ENCODE peak calls at places on chromosomes 2 and 18, in seven cellular contexts. K is ovary; Q is pancreas; T is lower leg skin; A is GM12865; L is CD8-positive, alpha-beta T cell; H is kidney. R is an unnamed sample.

GRCh38 chr18:71450258-71450657 is 1093.9 kb downstream of the CBLN2 start:
- DNase-seq in K (no peak), Q (no peak), T (no peak), A (no peak), L (no peak), H (no peak), R (no peak)

GRCh38 chr2:60413819-60414178 is 139.7 kb downstream of the BCL11A start:
- DNase-seq in K (no peak), Q (no peak), T (no peak), A (peak), L (no peak), H (no peak), R (no peak)

GRCh38 chr2:53353372-53354111 is 414.1 kb upstream of the CHAC2 start:
- DNase-seq in K (no peak), Q (no peak), T (no peak), A (no peak), L (no peak), H (no peak), R (no peak)

GRCh38 chr2:240244543-240244942 is 104.1 kb upstream of the OTOS start:
- DNase-seq in K (no peak), Q (no peak), T (peak), A (no peak), L (no peak), H (peak), R (no peak)

GRCh38 chr2:19746611-19747309 is 155.0 kb downstream of the TTC32 start:
- DNase-seq in K (no peak), Q (no peak), T (peak), A (peak), L (no peak), H (no peak), R (no peak)

GRCh38 chr18:67599277-67599676 is 82.8 kb upstream of the DSEL start:
- DNase-seq in K (no peak), Q (no peak), T (no peak), A (no peak), L (no peak), H (no peak), R (no peak)

GRCh38 chr18:35875566-35875965 is 96.9 kb upstream of the RMP24 start:
- DNase-seq in K (no peak), Q (no peak), T (no peak), A (no peak), L (no peak), H (no peak), R (no peak)

GRCh38 chr2:240933048-240933965 is 27.2 kb downstream of the CROCC2 start:
- DNase-seq in K (peak), Q (peak), T (peak), A (no peak), L (no peak), H (peak), R (no peak)

GRCh38 chr2:200506679-200507078 is 3.2 kb downstream of the KCTD18 start:
- DNase-seq in K (no peak), Q (no peak), T (no peak), A (no peak), L (no peak), H (no peak), R (no peak)

GRCh38 chr2:54965425-54965824 is 84.8 kb downstream of the RTN4 start:
- DNase-seq in K (no peak), Q (no peak), T (no peak), A (no peak), L (no peak), H (no peak), R (no peak)

GRCh38 chr2:133641497-133641896 is 73.2 kb upstream of the NCKAP5 start:
- DNase-seq in K (no peak), Q (peak), T (peak), A (no peak), L (no peak), H (no peak), R (no peak)

GRCh38 chr2:240643093-240643810 is 18.0 kb downstream of the GPR35 start:
- DNase-seq in K (peak), Q (no peak), T (peak), A (no peak), L (no peak), H (peak), R (no peak)

GRCh38 chr2:201246280-201246679 is 14.1 kb upstream of the CASP8 start:
- DNase-seq in K (no peak), Q (no peak), T (peak), A (no peak), L (no peak), H (no peak), R (no peak)

GRCh38 chr2:16604236-16604635 is 61.4 kb downstream of the CYRIA start:
- DNase-seq in K (no peak), Q (no peak), T (no peak), A (no peak), L (no peak), H (no peak), R (no peak)

GRCh38 chr2:44496130-44496529 is 134.4 kb downstream of the CAMKMT start:
- DNase-seq in K (no peak), Q (no peak), T (no peak), A (no peak), L (no peak), H (no peak), R (no peak)

GRCh38 chr2:161208527-161209139 is 48.4 kb downstream of the TANK start:
- DNase-seq in K (no peak), Q (no peak), T (no peak), A (peak), L (no peak), H (no peak), R (no peak)

GRCh38 chr2:101219281-101219680 is 33.4 kb upstream of the CNOT11 start:
- DNase-seq in K (no peak), Q (no peak), T (no peak), A (no peak), L (no peak), H (no peak), R (no peak)

GRCh38 chr2:23402205-23402740 is 17.3 kb downstream of the KLHL29 start:
- DNase-seq in K (no peak), Q (no peak), T (peak), A (no peak), L (no peak), H (no peak), R (no peak)

GRCh38 chr2:23399674-23400261 is 14.8 kb downstream of the KLHL29 start:
- DNase-seq in K (no peak), Q (no peak), T (peak), A (peak), L (no peak), H (no peak), R (no peak)

GRCh38 chr2:23401427-23402204 is 16.6 kb downstream of the KLHL29 start:
- DNase-seq in K (no peak), Q (no peak), T (peak), A (no peak), L (no peak), H (no peak), R (no peak)

GRCh38 chr2:23400703-23401102 is 15.7 kb downstream of the KLHL29 start:
- DNase-seq in K (no peak), Q (no peak), T (peak), A (no peak), L (no peak), H (no peak), R (no peak)

DNA sequence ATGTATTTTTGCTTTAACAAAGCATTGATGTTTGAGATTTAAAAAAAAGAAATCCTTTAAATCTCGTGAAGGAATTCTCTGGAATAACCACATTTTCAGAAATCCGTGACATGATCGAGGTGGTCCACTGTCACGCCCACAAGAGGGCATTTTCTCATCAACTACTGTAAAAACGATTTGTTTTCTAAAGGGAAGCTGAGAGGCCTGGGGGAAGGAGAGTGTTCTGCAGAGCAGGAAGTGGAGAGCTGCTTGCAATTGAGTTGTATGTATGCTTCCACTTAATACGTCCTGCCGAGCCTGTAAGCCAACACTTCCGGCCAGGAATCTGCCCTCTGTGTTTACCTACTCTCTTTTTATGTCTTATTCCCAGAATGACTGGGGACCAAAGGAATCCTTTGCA is 19.4 kb downstream of the KLHL29 start:
- DNase-seq in K (peak), Q (no peak), T (peak), A (peak), L (no peak), H (no peak), R (no peak)
- TF ChIP-seq CTCF in K (peak), Q (no peak), T (no peak), A (peak), L (no peak), H (no peak), R (peak)

DNA sequence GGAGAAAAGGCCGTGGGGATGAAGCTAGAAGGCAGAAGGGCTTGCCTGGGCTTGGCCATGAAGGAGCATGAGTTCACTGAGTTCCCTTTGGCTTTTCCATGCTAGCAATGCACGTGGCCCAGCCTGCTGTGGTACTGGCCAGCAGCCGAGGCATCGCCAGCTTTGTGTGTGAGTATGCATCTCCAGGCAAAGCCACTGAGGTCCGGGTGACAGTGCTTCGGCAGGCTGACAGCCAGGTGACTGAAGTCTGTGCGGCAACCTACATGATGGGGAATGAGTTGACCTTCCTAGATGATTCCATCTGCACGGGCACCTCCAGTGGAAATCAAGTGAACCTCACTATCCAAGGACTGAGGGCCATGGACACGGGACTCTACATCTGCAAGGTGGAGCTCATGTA is 2.9 kb downstream of the CTLA4 start:
- DNase-seq in K (no peak), Q (no peak), T (no peak), A (no peak), L (no peak), H (peak), R (no peak)
- TF ChIP-seq CTCF in K (no peak), Q (no peak), T (no peak), A (no peak), L (no peak), H (no peak), R (no peak)

GRCh38 chr18:37335337-37335736 is 230.3 kb downstream of the CELF4 start:
- DNase-seq in K (no peak), Q (no peak), T (no peak), A (no peak), L (no peak), H (no peak), R (peak)
- TF ChIP-seq CTCF in K (no peak), Q (no peak), T (no peak), A (no peak), L (no peak), H (peak), R (peak)

DNA sequence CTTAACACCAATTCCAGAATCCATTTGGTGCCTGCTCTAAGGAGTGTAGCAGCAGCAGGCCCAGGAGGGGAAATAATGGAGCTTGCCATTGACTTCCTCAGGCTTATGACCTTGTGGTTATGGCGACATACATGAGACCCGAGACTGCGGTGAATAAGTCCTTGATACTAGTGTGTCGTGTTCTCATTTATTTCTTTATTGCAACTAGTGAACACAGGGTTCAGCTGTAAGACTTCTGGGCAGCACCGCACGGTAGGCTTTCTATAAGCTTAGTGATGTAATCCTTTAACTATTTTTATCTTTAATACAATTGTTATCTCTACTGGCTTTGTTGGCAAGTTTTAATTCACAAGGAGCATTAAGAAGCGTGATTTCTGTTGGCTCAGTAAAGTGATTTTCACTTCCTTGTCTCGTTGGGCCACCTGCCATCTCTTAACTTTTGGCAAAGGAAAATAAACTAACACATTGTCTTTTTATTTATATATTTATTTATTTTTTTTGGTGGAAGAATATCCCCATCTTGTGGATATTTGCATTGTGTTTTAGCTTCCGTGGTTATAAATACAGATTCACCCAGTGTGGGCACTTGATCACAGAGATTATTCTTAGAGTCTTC is 139.8 kb downstream of the LTBP1 start:
- DNase-seq in K (no peak), Q (peak), T (no peak), A (no peak), L (no peak), H (no peak), R (no peak)
- TF ChIP-seq CTCF in K (no peak), Q (no peak), T (no peak), A (no peak), L (no peak), H (no peak), R (peak)

GRCh38 chr2:47373747-47374146 is 29.2 kb upstream of the MSH2 start:
- DNase-seq in K (no peak), Q (no peak), T (peak), A (no peak), L (no peak), H (no peak), R (no peak)
- TF ChIP-seq CTCF in K (no peak), Q (no peak), T (no peak), A (no peak), L (no peak), H (peak), R (peak)

DNA sequence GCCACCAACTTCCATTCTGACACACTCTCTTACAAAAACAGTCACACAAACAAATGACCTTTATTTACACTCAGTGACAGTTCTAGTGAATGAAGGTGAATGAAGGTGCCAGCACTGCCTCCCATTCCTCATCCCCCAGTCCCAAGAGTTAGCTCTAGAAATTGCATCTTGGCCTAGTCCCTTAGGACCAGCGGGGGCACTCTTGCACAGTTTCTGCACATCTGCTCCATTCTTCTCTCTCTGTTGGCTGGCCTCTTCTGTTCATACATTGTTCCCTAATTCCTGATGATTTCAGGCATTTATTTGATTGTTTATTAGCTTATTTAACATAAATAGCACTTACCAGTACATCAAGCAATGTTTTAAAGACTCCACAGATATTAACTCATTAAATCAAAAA is 30.9 kb downstream of the GAREM1 start:
- DNase-seq in K (no peak), Q (no peak), T (no peak), A (no peak), L (no peak), H (no peak), R (no peak)
- TF ChIP-seq CTCF in K (no peak), Q (no peak), T (no peak), A (peak), L (no peak), H (no peak), R (peak)

DNA sequence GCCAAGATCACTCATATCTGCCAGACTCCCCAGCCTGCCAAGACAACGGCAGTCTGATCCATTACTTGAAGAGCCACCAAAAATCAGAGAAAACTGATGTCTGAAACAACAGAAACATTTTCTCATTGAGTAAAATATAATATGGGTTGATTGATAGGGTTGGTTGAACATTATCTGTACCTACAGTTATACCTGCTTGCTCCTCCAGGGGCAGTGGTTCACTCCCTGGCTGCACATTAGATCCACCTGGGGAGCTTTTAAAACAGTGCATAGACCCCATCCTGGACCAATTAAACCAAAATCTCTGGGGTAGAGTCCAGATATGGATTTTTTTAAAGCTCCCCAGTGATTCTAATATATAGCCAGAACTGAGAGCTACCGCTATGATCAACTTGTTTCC is 43.6 kb upstream of the SLC14A2 start:
- DNase-seq in K (no peak), Q (no peak), T (no peak), A (no peak), L (no peak), H (no peak), R (no peak)
- TF ChIP-seq CTCF in K (no peak), Q (no peak), T (no peak), A (peak), L (no peak), H (peak), R (no peak)

R was measured in D721Med.